ENCODE peak calls at places on chromosomes 16 and 17, in four cellular contexts. G is MM.1S, W is adipocyte, E is cardiac muscle cell. R is an unnamed sample. For H3K36me3, H3K4me1 and H3K27me3, the result is how much of the 10 kb centered on the place peaks cover.

GRCh38 chr16:85665373-85665740 is 23.4 kb downstream of the GINS2 start:
- DNase-seq in G (no peak), W (no peak), E (no peak), R (no peak)

GRCh38 chr17:74641949-74642298 is 18.4 kb upstream of the CD300E start:
- DNase-seq in G (no peak), W (no peak), E (no peak), R (no peak)

GRCh38 chr17:79970576-79971068 is 65.0 kb downstream of the TBC1D16 start:
- DNase-seq in G (peak), W (peak), E (peak), R (peak)

GRCh38 chr16:12502671-12503070 is 301.0 kb downstream of the CPPED1 start:
- DNase-seq in G (no peak), W (no peak), E (no peak), R (no peak)

GRCh38 chr17:35051183-35051578 is 12.3 kb downstream of the RFFL start:
- DNase-seq in G (peak), W (no peak), E (peak), R (no peak)

GRCh38 chr17:60390881-60391418 is 983 bp downstream of the USP32 start:
- DNase-seq in G (no peak), W (peak), E (peak), R (no peak)

GRCh38 chr17:4769628-4770027 is 2.1 kb upstream of the TM4SF5 start:
- DNase-seq in G (no peak), W (peak), E (no peak), R (no peak)

GRCh38 chr16:88881090-88881580 is 14.7 kb upstream of the PABPN1L start:
- DNase-seq in G (no peak), W (peak), E (no peak), R (no peak)

DNA sequence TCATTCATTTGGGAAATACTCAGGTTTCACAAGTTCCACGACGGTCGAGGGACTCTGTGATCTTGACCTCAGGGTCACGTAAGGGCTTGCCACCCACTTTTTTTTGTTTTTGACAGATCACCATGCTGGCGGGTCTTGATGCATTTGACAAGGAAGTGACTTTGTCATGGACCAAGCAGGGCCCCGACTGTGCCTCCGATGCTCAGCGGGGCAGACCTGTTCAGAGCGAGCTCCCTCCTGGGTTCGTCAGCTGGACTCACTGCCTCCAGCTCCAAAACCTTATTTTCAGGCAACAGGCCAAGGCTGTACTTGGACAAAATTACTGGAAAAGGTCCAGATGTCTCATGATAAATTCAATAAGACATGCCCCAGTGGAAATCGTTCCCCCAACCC is 9.0 kb upstream of the CLEC18A start:
- DNase-seq in G (no peak), W (no peak), E (peak), R (no peak)
- H3K36me3 ChIP-seq in G (under half), W (under half), E (under half), R (under half)

GRCh38 chr17:59357219-59357699 is 25.8 kb downstream of the YPEL2 start:
- DNase-seq in G (no peak), W (peak), E (peak), R (no peak)

GRCh38 chr17:59356543-59357218 is 25.2 kb downstream of the YPEL2 start:
- DNase-seq in G (no peak), W (peak), E (no peak), R (no peak)

GRCh38 chr17:59355695-59356323 is 24.4 kb downstream of the YPEL2 start:
- DNase-seq in G (no peak), W (no peak), E (no peak), R (no peak)

GRCh38 chr17:59355030-59355694 is 23.7 kb downstream of the YPEL2 start:
- DNase-seq in G (no peak), W (no peak), E (no peak), R (no peak)

GRCh38 chr17:59357929-59358328 is 26.5 kb downstream of the YPEL2 start:
- DNase-seq in G (no peak), W (peak), E (no peak), R (no peak)
- H3K4me1 ChIP-seq in G (under half), W (half or more), E (under half), R (under half)

GRCh38 chr16:56675685-56676210 is 6.1 kb downstream of the MT1H start:
- DNase-seq in G (no peak), W (no peak), E (no peak), R (no peak)
- H3K27me3 ChIP-seq in G (under half), W (under half), E (half or more), R (under half)

GRCh38 chr16:28117168-28117565 is 53.7 kb upstream of the GSG1L start:
- DNase-seq in G (no peak), W (no peak), E (no peak), R (no peak)
- H3K36me3 ChIP-seq in G (under half), W (half or more), E (under half), R (under half)

GRCh38 chr17:45200701-45201100 is 21.0 kb upstream of the FMNL1 start:
- DNase-seq in G (no peak), W (peak), E (peak), R (peak)
- H3K4me1 ChIP-seq in G (under half), W (under half), E (under half), R (under half)

DNA sequence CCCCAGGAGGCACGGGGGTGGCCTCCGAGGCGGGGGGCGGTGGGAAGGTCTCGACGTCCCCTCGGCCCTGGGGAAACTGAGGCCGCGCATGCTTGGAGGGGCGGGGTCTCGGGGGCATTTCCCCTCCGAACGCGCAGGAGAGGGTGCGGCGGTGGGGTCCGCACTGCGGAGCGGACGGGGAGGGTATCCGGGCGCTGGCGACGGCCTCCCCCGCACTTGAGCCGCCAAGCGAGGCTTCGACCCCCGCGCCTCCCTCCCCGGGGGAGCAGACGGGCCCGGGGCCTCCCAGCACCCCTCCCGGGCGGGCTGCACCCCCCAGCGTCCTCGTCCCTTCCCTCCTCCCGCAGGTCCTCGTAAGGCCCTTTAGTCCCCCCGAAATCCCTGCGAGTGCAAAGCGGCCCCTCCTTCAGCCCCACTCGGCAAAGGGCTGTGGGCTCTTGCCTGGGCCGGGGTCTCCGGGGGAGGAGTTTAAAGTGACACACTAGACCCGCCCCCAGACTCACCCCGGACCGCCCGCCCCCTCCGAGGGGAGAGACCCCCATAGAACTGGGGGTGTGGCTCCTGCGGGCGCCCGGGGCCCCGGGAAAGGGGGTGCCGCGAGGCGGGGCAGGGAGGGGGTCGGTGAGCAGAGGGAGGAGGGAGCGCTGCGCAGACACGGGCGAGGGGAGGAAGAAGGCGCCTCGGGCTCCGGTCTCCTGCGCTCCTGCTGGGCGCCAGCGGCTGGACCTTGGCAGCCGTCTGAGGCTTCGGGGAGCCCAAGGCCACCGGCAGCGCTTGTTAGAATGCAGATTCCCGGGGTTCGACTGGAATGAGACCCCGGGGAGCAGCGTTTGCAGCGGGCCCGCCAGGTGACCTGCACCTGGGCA is 642 bp downstream of the BAIAP3 start:
- DNase-seq in G (no peak), W (peak), E (no peak), R (no peak)
- H3K27me3 ChIP-seq in G (half or more), W (under half), E (half or more), R (under half)

GRCh38 chr17:81541123-81541522 is 11.0 kb downstream of the FAAP100 start:
- DNase-seq in G (no peak), W (no peak), E (no peak), R (no peak)
- H3K36me3 ChIP-seq in G (under half), W (under half), E (under half), R (under half)

DNA sequence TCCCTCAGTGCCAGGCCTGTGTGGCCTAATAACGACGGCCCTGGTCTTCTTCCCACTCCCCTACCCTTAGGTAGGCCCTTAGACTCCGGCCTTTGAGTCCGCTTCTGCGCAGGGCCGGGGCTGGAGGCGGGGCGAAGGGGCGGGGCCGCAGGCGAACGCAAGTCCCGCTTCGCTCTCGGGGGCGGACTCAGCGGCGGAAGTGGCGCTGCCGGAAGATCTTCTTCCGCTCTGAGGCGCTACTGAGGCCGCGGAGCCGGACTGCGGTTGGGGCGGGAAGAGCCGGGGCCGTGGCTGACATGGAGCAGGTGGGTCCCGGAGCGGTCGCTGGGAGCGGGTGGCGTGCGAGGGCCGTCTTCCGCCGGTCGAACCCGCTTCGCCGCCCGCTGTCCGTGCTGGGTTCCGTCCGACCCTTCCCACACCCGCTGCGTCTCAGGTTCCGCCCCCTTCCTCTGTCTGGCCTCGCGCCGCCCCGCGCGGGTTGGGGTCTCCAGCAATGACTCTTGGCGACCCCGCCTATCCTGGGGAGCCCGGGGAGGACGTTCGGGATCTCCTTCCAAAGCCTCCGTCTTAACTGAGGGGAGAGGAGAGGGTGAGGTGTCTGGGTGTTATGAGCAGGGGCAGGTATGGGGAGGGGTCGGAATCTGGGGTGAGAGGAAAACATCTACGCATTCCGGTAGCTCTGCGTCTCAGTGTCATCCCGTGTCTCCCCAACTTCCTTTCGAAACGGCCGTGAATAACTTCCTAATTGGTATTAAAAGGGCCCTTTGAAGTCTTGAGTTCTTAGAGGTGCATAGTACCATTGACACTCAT is at the start of gene STARD3:
- DNase-seq in G (peak), W (peak), E (peak), R (peak)
- H3K4me1 ChIP-seq in G (under half), W (under half), E (under half), R (under half)

GRCh38 chr17:77688369-77688768 is 270.1 kb upstream of the TNRC6C start:
- DNase-seq in G (no peak), W (no peak), E (no peak), R (no peak)

GRCh38 chr17:77687921-77688320 is 270.6 kb upstream of the TNRC6C start:
- DNase-seq in G (no peak), W (no peak), E (no peak), R (no peak)

GRCh38 chr17:77687417-77687816 is 271.1 kb upstream of the TNRC6C start:
- DNase-seq in G (no peak), W (no peak), E (no peak), R (no peak)

GRCh38 chr17:77685881-77686486 is 272.5 kb upstream of the TNRC6C start:
- DNase-seq in G (no peak), W (no peak), E (no peak), R (no peak)

GRCh38 chr17:77686903-77687302 is 271.6 kb upstream of the TNRC6C start:
- DNase-seq in G (no peak), W (no peak), E (no peak), R (no peak)
- H3K27me3 ChIP-seq in G (under half), W (half or more), E (under half), R (under half)